ENCODE peak calls at places on chromosomes 4 and X, in ten cellular contexts. X is glomerular endothelial cell; M is left kidney; D is stimulated activated CD8-positive, alpha-beta memory T cell treated with anti-CD3 and anti-CD28 coated beads, Interleukin-12 subunit alpha, Interleukin-12 subunit beta, amount 100 ng/mL, for 4 hours; W is kidney glomerular epithelial cell; R is NCI-H2227 treated with DMSO at 0.1 percent for 48 hours; S is NCI-H1092 treated with DMSO at 0.1 percent for 48 hours; K is non-pigmented ciliary epithelial cell; U is iPS DF 19.7; N is GM10248. F is an unnamed sample.

GRCh38 chr4:164935363-164935762 is 42.1 kb downstream of the TRIM61 start:
- DNase-seq in W (no peak), U (no peak), R (no peak), K (no peak), S (no peak), M (peak), N (peak), X (no peak), D (no peak), F (peak)

GRCh38 chr4:52371861-52372260 is 287.2 kb downstream of the USP46 start:
- DNase-seq in N (no peak), M (peak), U (no peak), W (no peak), R (no peak), X (no peak), S (no peak), K (no peak), D (no peak), F (no peak)

GRCh38 chr4:88277711-88278025 is 6.7 kb downstream of the PPM1K start:
- DNase-seq in N (no peak), S (no peak), W (no peak), D (no peak), R (no peak), M (no peak), U (no peak), K (no peak), X (no peak), F (no peak)

GRCh38 chr4:139454111-139454600 is at the start of gene RAB33B:
- DNase-seq in K (peak), M (no peak), S (peak), W (no peak), D (no peak), X (no peak), U (peak), R (no peak), N (no peak), F (no peak)

GRCh38 chr4:41024556-41025491 is 189.5 kb downstream of the APBB2 start:
- DNase-seq in N (no peak), X (no peak), S (no peak), D (no peak), U (peak), W (no peak), M (peak), R (no peak), K (no peak), F (no peak)

GRCh38 chrX:52271212-52271611 is 86.5 kb downstream of the MAGED4 start:
- DNase-seq in X (no peak), U (no peak), K (no peak), M (peak), D (no peak), S (no peak), N (no peak), R (no peak), W (no peak), F (peak)

GRCh38 chrX:135384161-135384836 is 37.4 kb upstream of the SMIM10L2A start:
- DNase-seq in S (no peak), N (no peak), K (no peak), U (no peak), W (no peak), R (no peak), X (no peak), D (no peak), M (no peak), F (no peak)

GRCh38 chr4:74874785-74875367 is 58.0 kb upstream of the PARM1 start:
- DNase-seq in X (peak), D (no peak), K (peak), S (peak), R (no peak), W (peak), N (peak), U (peak), M (peak), F (peak)

GRCh38 chr4:146153964-146154536 is 21.5 kb upstream of the LSM6 start:
- DNase-seq in X (no peak), D (no peak), W (no peak), R (no peak), M (peak), S (no peak), K (no peak), U (no peak), N (no peak), F (no peak)

GRCh38 chr4:140675599-140676231 is 80.5 kb downstream of the TBC1D9 start:
- DNase-seq in W (peak), N (no peak), M (no peak), R (no peak), U (no peak), S (no peak), X (no peak), D (no peak), K (no peak), F (no peak)

F was measured in WTC11.